ENCODE peak calls at places on chromosomes 2 and 18, in nine cellular contexts. One of them, this sample, is unnamed.

GRCh38 chr2:8550481-8550880 is 131.4 kb upstream of the ID2 start:
- DNase-seq in GM10248: no peak
- DNase-seq in sigmoid colon: peak; percentile 47
- DNase-seq in GM23338: no peak
- DNase-seq in epithelial cell of proximal tubule: no peak
- DNase-seq in WTC11: no peak
- DNase-seq in GM13977: no peak
- DNase-seq in endothelial cell: no peak
- DNase-seq in lower leg skin: no peak
- DNase-seq in this sample: peak; percentile 81

GRCh38 chr2:241984271-241984655 is 114.7 kb downstream of the RTP5 start:
- DNase-seq in sigmoid colon: no peak
- DNase-seq in GM23338: no peak
- DNase-seq in GM10248: no peak
- DNase-seq in GM13977: no peak
- DNase-seq in endothelial cell: no peak
- DNase-seq in WTC11: no peak
- DNase-seq in lower leg skin: no peak
- DNase-seq in epithelial cell of proximal tubule: no peak
- DNase-seq in this sample: no peak

GRCh38 chr2:219219113-219219696 is 447 bp upstream of the ABCB6 start:
- DNase-seq in GM23338: peak; percentile 78
- DNase-seq in GM10248: no peak
- DNase-seq in endothelial cell: peak; percentile 28
- DNase-seq in WTC11: peak; percentile 59
- DNase-seq in GM13977: no peak
- DNase-seq in epithelial cell of proximal tubule: no peak
- DNase-seq in sigmoid colon: no peak
- DNase-seq in lower leg skin: no peak
- DNase-seq in this sample: no peak

GRCh38 chr18:70659026-70659726 is 370.3 kb downstream of the SOCS6 start:
- DNase-seq in lower leg skin: no peak
- DNase-seq in GM13977: no peak
- DNase-seq in GM23338: no peak
- DNase-seq in endothelial cell: no peak
- DNase-seq in epithelial cell of proximal tubule: no peak
- DNase-seq in GM10248: no peak
- DNase-seq in WTC11: no peak
- DNase-seq in sigmoid colon: no peak
- DNase-seq in this sample: no peak

GRCh38 chr2:40220177-40220925 is 231.5 kb downstream of the SLC8A1 start:
- DNase-seq in lower leg skin: no peak
- DNase-seq in epithelial cell of proximal tubule: no peak
- DNase-seq in GM10248: no peak
- DNase-seq in endothelial cell: no peak
- DNase-seq in GM23338: no peak
- DNase-seq in WTC11: no peak
- DNase-seq in sigmoid colon: peak; percentile 78
- DNase-seq in GM13977: no peak
- DNase-seq in this sample: no peak

GRCh38 chr2:149401007-149401406 is 70.6 kb downstream of the LYPD6 start:
- DNase-seq in GM23338: no peak
- DNase-seq in GM10248: no peak
- DNase-seq in epithelial cell of proximal tubule: no peak
- DNase-seq in GM13977: no peak
- DNase-seq in lower leg skin: no peak
- DNase-seq in sigmoid colon: no peak
- DNase-seq in endothelial cell: no peak
- DNase-seq in WTC11: no peak
- DNase-seq in this sample: no peak

GRCh38 chr2:237012577-237013237 is 73.0 kb upstream of the COPS8 start:
- DNase-seq in GM13977: no peak
- DNase-seq in GM10248: no peak
- DNase-seq in WTC11: no peak
- DNase-seq in lower leg skin: no peak
- DNase-seq in epithelial cell of proximal tubule: no peak
- DNase-seq in GM23338: no peak
- DNase-seq in sigmoid colon: no peak
- DNase-seq in endothelial cell: no peak
- DNase-seq in this sample: no peak

GRCh38 chr2:5537180-5537579 is 155.0 kb upstream of the SOX11 start:
- DNase-seq in WTC11: no peak
- DNase-seq in epithelial cell of proximal tubule: no peak
- DNase-seq in GM10248: no peak
- DNase-seq in GM23338: no peak
- DNase-seq in GM13977: no peak
- DNase-seq in sigmoid colon: no peak
- DNase-seq in endothelial cell: no peak
- DNase-seq in lower leg skin: no peak
- DNase-seq in this sample: no peak

GRCh38 chr2:194721227-194721626 is 935.8 kb upstream of the SLC39A10 start:
- DNase-seq in lower leg skin: no peak
- DNase-seq in GM10248: no peak
- DNase-seq in GM23338: no peak
- DNase-seq in endothelial cell: no peak
- DNase-seq in WTC11: no peak
- DNase-seq in epithelial cell of proximal tubule: no peak
- DNase-seq in GM13977: no peak
- DNase-seq in sigmoid colon: no peak
- DNase-seq in this sample: no peak

GRCh38 chr2:29463181-29463900 is 348.1 kb downstream of the CLIP4 start:
- DNase-seq in GM13977: no peak
- DNase-seq in endothelial cell: no peak
- DNase-seq in GM23338: no peak
- DNase-seq in sigmoid colon: no peak
- DNase-seq in GM10248: no peak
- DNase-seq in lower leg skin: no peak
- DNase-seq in epithelial cell of proximal tubule: no peak
- DNase-seq in WTC11: no peak
- DNase-seq in this sample: no peak

GRCh38 chr2:241894681-241895426 is 25.3 kb downstream of the RTP5 start:
- DNase-seq in epithelial cell of proximal tubule: no peak
- DNase-seq in GM13977: no peak
- DNase-seq in endothelial cell: no peak
- DNase-seq in sigmoid colon: no peak
- DNase-seq in GM10248: no peak
- DNase-seq in lower leg skin: no peak
- DNase-seq in GM23338: no peak
- DNase-seq in WTC11: no peak
- DNase-seq in this sample: no peak

GRCh38 chr2:127526940-127527804 is 883 bp upstream of the IWS1 start:
- DNase-seq in GM13977: no peak
- DNase-seq in GM23338: peak; percentile 24
- DNase-seq in sigmoid colon: no peak
- DNase-seq in GM10248: no peak
- DNase-seq in WTC11: no peak
- DNase-seq in epithelial cell of proximal tubule: no peak
- DNase-seq in lower leg skin: no peak
- DNase-seq in endothelial cell: no peak
- DNase-seq in this sample: peak; percentile 83

GRCh38 chr2:120310136-120310535 is 35.8 kb upstream of the INHBB start:
- DNase-seq in sigmoid colon: no peak
- DNase-seq in endothelial cell: no peak
- DNase-seq in GM23338: peak; percentile 54
- DNase-seq in WTC11: no peak
- DNase-seq in epithelial cell of proximal tubule: no peak
- DNase-seq in lower leg skin: no peak
- DNase-seq in GM13977: peak; percentile 76
- DNase-seq in GM10248: peak; percentile 81
- DNase-seq in this sample: no peak

GRCh38 chr2:5164806-5165525 is 527.2 kb upstream of the SOX11 start:
- DNase-seq in GM10248: no peak
- DNase-seq in GM13977: no peak
- DNase-seq in lower leg skin: no peak
- DNase-seq in sigmoid colon: no peak
- DNase-seq in endothelial cell: no peak
- DNase-seq in epithelial cell of proximal tubule: no peak
- DNase-seq in GM23338: no peak
- DNase-seq in WTC11: no peak
- DNase-seq in this sample: no peak

GRCh38 chr18:64017870-64018269 is 48.0 kb downstream of the SERPINB8 start:
- DNase-seq in GM23338: peak; percentile 60
- DNase-seq in lower leg skin: no peak
- DNase-seq in sigmoid colon: no peak
- DNase-seq in epithelial cell of proximal tubule: no peak
- DNase-seq in GM10248: no peak
- DNase-seq in endothelial cell: no peak
- DNase-seq in WTC11: no peak
- DNase-seq in GM13977: peak; percentile 38
- DNase-seq in this sample: no peak

GRCh38 chr2:190207929-190208328 is 111.7 kb downstream of the HIBCH start:
- DNase-seq in GM13977: no peak
- DNase-seq in endothelial cell: no peak
- DNase-seq in WTC11: no peak
- DNase-seq in GM10248: no peak
- DNase-seq in epithelial cell of proximal tubule: no peak
- DNase-seq in lower leg skin: no peak
- DNase-seq in sigmoid colon: no peak
- DNase-seq in GM23338: no peak
- DNase-seq in this sample: no peak

GRCh38 chr2:58377181-58377580 is 136.1 kb upstream of the FANCL start:
- DNase-seq in epithelial cell of proximal tubule: no peak
- DNase-seq in lower leg skin: no peak
- DNase-seq in endothelial cell: no peak
- DNase-seq in GM10248: no peak
- DNase-seq in WTC11: no peak
- DNase-seq in sigmoid colon: no peak
- DNase-seq in GM23338: no peak
- DNase-seq in GM13977: no peak
- DNase-seq in this sample: no peak

GRCh38 chr2:41906325-41906700 is 141.5 kb upstream of the PKDCC start:
- DNase-seq in epithelial cell of proximal tubule: no peak
- DNase-seq in GM13977: no peak
- DNase-seq in lower leg skin: no peak
- DNase-seq in GM23338: no peak
- DNase-seq in GM10248: no peak
- DNase-seq in sigmoid colon: no peak
- DNase-seq in WTC11: no peak
- DNase-seq in endothelial cell: peak; percentile 8
- DNase-seq in this sample: no peak

GRCh38 chr2:55235724-55236538 is 3.4 kb downstream of the RPS27A start:
- DNase-seq in WTC11: no peak
- DNase-seq in GM13977: no peak
- DNase-seq in sigmoid colon: no peak
- DNase-seq in lower leg skin: no peak
- DNase-seq in epithelial cell of proximal tubule: no peak
- DNase-seq in endothelial cell: no peak
- DNase-seq in GM23338: no peak
- DNase-seq in GM10248: no peak
- DNase-seq in this sample: no peak

GRCh38 chr2:159077869-159078268 is 109.4 kb downstream of the TANC1 start:
- DNase-seq in WTC11: no peak
- DNase-seq in endothelial cell: no peak
- DNase-seq in epithelial cell of proximal tubule: no peak
- DNase-seq in GM13977: no peak
- DNase-seq in sigmoid colon: no peak
- DNase-seq in GM10248: no peak
- DNase-seq in lower leg skin: no peak
- DNase-seq in GM23338: no peak
- DNase-seq in this sample: no peak

GRCh38 chr2:131105156-131105949 is at the start of gene PLEKHB2:
- DNase-seq in GM13977: peak; percentile 94
- DNase-seq in epithelial cell of proximal tubule: no peak
- DNase-seq in WTC11: peak; percentile 91
- DNase-seq in GM23338: peak; percentile 84
- DNase-seq in GM10248: peak; percentile 95
- DNase-seq in lower leg skin: peak; percentile 88
- DNase-seq in sigmoid colon: peak; percentile 94
- DNase-seq in endothelial cell: peak; percentile 97
- DNase-seq in this sample: peak; percentile 96
- TF ChIP-seq CTCF in GM13977: peak; percentile 18
- TF ChIP-seq CTCF in epithelial cell of proximal tubule: peak; percentile 28
- TF ChIP-seq CTCF in WTC11: no peak
- TF ChIP-seq CTCF in GM23338: no peak
- TF ChIP-seq CTCF in GM10248: no peak
- TF ChIP-seq CTCF in lower leg skin: no peak
- TF ChIP-seq CTCF in sigmoid colon: no peak
- TF ChIP-seq CTCF in endothelial cell: no peak
- TF ChIP-seq CTCF in this sample: no peak

DNA sequence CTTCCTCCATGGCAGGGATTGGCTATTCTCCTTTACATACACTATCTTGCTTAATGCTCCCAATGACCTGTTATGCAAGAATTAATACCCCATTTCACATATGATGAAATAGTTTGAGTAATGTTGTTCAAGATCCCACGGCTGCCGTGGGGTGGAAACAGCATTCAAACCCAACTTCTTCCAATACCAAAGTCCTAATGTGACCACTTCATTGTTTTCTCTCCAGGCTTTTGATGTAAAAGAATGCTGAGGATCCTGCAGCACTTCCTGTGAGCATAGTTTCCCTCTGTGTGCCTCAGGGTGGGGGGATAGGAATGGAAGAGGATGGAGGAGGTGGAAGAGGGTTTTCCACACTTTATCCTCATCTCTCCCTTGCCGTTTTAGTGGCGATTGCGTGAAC is 199.4 kb downstream of the IRS1 start:
- DNase-seq in GM10248: no peak
- DNase-seq in lower leg skin: no peak
- DNase-seq in endothelial cell: peak; percentile 38
- DNase-seq in sigmoid colon: no peak
- DNase-seq in epithelial cell of proximal tubule: no peak
- DNase-seq in WTC11: no peak
- DNase-seq in GM13977: no peak
- DNase-seq in GM23338: peak; percentile 55
- DNase-seq in this sample: no peak
- TF ChIP-seq CTCF in GM10248: no peak
- TF ChIP-seq CTCF in lower leg skin: no peak
- TF ChIP-seq CTCF in endothelial cell: peak; percentile 21
- TF ChIP-seq CTCF in sigmoid colon: no peak
- TF ChIP-seq CTCF in epithelial cell of proximal tubule: no peak
- TF ChIP-seq CTCF in WTC11: no peak
- TF ChIP-seq CTCF in GM13977: no peak
- TF ChIP-seq CTCF in GM23338: no peak
- TF ChIP-seq CTCF in this sample: no peak

DNA sequence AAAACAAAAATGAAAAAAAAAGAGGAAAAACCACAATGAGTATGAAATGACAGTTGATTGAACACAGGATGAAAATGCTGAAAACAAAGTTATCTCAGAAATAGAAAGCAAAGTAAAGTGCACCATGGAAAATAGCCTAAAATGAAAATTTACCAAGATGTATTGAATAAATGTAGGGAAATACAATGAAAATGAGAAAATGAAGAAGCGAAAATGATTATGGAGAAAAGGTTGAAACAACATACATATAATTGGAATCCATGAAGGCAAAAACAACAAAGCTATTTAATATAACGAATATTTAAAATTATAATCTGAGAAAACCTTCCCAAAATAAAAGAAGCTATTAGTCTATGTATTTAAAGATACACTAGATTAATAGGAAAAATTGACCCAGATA is 147.4 kb downstream of the TMEM18 start:
- DNase-seq in lower leg skin: no peak
- DNase-seq in endothelial cell: no peak
- DNase-seq in GM10248: no peak
- DNase-seq in epithelial cell of proximal tubule: no peak
- DNase-seq in WTC11: no peak
- DNase-seq in GM23338: no peak
- DNase-seq in sigmoid colon: no peak
- DNase-seq in GM13977: no peak
- DNase-seq in this sample: no peak
- TF ChIP-seq CTCF in lower leg skin: no peak
- TF ChIP-seq CTCF in endothelial cell: no peak
- TF ChIP-seq CTCF in GM10248: no peak
- TF ChIP-seq CTCF in epithelial cell of proximal tubule: no peak
- TF ChIP-seq CTCF in WTC11: no peak
- TF ChIP-seq CTCF in GM23338: no peak
- TF ChIP-seq CTCF in sigmoid colon: no peak
- TF ChIP-seq CTCF in GM13977: no peak
- TF ChIP-seq CTCF in this sample: no peak

GRCh38 chr2:166127217-166128155 is at the start of gene SCN1A:
- DNase-seq in sigmoid colon: no peak
- DNase-seq in WTC11: no peak
- DNase-seq in GM23338: peak; percentile 81
- DNase-seq in GM13977: peak; percentile 10
- DNase-seq in lower leg skin: no peak
- DNase-seq in endothelial cell: no peak
- DNase-seq in GM10248: peak; percentile 17
- DNase-seq in epithelial cell of proximal tubule: no peak
- DNase-seq in this sample: no peak
- TF ChIP-seq CTCF in sigmoid colon: peak; percentile 53
- TF ChIP-seq CTCF in WTC11: peak; percentile 56
- TF ChIP-seq CTCF in GM23338: peak; percentile 84
- TF ChIP-seq CTCF in GM13977: peak; percentile 50
- TF ChIP-seq CTCF in lower leg skin: peak; percentile 11
- TF ChIP-seq CTCF in endothelial cell: peak; percentile 92
- TF ChIP-seq CTCF in GM10248: peak; percentile 54
- TF ChIP-seq CTCF in epithelial cell of proximal tubule: peak; percentile 60
- TF ChIP-seq CTCF in this sample: peak; percentile 69

This sample was measured in vagina.